ENCODE peak calls at places on chromosomes 3 and 15, in four cellular contexts. One of them, this sample, is unnamed.

GRCh38 chr3:4524423-4524769 is 31.2 kb downstream of the ITPR1 start:
- DNase-seq in GM12878: no peak
- DNase-seq in K562: no peak
- DNase-seq in HepG2: peak
- DNase-seq in this sample: no peak

GRCh38 chr3:84959470-84960380 is 936 bp downstream of the CADM2 start:
- DNase-seq in GM12878: no peak
- DNase-seq in K562: no peak
- DNase-seq in HepG2: no peak
- DNase-seq in this sample: peak

GRCh38 chr3:108862865-108863798 is 40.5 kb downstream of the TRAT1 start:
- DNase-seq in GM12878: no peak
- DNase-seq in K562: no peak
- DNase-seq in HepG2: no peak
- DNase-seq in this sample: no peak

GRCh38 chr3:16820485-16820884 is 64.3 kb upstream of the PLCL2 start:
- DNase-seq in GM12878: no peak
- DNase-seq in K562: no peak
- DNase-seq in HepG2: no peak
- DNase-seq in this sample: no peak

GRCh38 chr15:38540516-38540915 is 24.1 kb downstream of the RASGRP1 start:
- DNase-seq in GM12878: no peak
- DNase-seq in K562: no peak
- DNase-seq in HepG2: no peak
- DNase-seq in this sample: no peak

GRCh38 chr15:72785452-72786243 is 2.1 kb upstream of the ADPGK start:
- DNase-seq in GM12878: no peak
- DNase-seq in K562: no peak
- DNase-seq in HepG2: no peak
- DNase-seq in this sample: no peak

GRCh38 chr3:113174806-113175490 is 36.4 kb upstream of the BOC start:
- DNase-seq in GM12878: no peak
- DNase-seq in K562: no peak
- DNase-seq in HepG2: no peak
- DNase-seq in this sample: no peak

GRCh38 chr3:128413413-128414205 is 53.1 kb downstream of the DNAJB8 start:
- DNase-seq in GM12878: no peak
- DNase-seq in K562: peak
- DNase-seq in HepG2: no peak
- DNase-seq in this sample: no peak

DNA sequence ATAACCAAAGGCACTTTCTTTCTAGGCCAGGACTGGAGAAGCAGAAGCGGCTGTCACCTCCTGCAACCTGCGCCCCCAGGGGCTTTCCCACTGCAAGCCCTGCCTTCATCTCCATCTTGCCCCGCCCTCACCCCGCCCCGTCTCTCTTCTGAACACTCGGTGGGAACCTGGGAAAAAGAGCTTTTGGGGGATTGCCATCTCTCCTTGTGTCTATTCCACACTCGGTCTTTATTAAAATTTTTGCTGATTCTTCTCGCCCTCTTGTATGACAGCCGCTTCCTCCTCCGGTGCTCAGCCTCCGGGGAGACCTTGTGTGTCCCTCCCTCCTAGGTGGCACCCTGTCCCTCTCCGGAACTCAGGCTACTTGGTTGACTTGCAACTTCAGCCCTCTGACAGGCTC is 41.9 kb upstream of the SPESP1 start:
- DNase-seq in GM12878: no peak
- DNase-seq in K562: no peak
- DNase-seq in HepG2: no peak
- DNase-seq in this sample: no peak
- TF ChIP-seq TARDBP in GM12878: no peak
- TF ChIP-seq TARDBP in K562: no peak
- TF ChIP-seq TARDBP in HepG2: no peak
- TF ChIP-seq TARDBP in this sample: no peak

GRCh38 chr15:60326824-60327654 is 70.7 kb downstream of the ANXA2 start:
- DNase-seq in GM12878: no peak
- DNase-seq in K562: peak
- DNase-seq in HepG2: peak
- DNase-seq in this sample: no peak
- TF ChIP-seq TARDBP in GM12878: no peak
- TF ChIP-seq TARDBP in K562: no peak
- TF ChIP-seq TARDBP in HepG2: no peak
- TF ChIP-seq TARDBP in this sample: no peak

DNA sequence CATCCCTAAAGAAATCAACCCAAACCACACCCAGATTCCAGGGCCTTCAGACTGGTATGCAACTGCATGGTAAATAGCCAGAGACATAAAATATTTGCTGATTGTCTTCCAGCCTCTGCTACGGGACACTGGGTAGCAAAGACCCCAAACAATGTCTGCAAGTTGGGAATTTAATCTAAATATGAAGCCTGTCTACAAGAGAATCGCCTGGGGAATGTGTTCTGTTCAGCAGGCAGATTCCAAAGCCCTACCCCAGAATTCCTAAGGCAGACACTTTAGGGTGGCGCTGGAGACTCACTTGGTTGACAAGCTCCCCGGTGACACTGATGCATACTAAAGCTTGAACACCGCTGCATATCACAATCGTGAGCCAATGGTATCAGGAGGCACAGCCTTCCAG is 684.2 kb downstream of the NTRK3 start:
- DNase-seq in GM12878: no peak
- DNase-seq in K562: no peak
- DNase-seq in HepG2: no peak
- DNase-seq in this sample: no peak
- TF ChIP-seq TARDBP in GM12878: no peak
- TF ChIP-seq TARDBP in K562: no peak
- TF ChIP-seq TARDBP in HepG2: no peak
- TF ChIP-seq TARDBP in this sample: no peak

DNA sequence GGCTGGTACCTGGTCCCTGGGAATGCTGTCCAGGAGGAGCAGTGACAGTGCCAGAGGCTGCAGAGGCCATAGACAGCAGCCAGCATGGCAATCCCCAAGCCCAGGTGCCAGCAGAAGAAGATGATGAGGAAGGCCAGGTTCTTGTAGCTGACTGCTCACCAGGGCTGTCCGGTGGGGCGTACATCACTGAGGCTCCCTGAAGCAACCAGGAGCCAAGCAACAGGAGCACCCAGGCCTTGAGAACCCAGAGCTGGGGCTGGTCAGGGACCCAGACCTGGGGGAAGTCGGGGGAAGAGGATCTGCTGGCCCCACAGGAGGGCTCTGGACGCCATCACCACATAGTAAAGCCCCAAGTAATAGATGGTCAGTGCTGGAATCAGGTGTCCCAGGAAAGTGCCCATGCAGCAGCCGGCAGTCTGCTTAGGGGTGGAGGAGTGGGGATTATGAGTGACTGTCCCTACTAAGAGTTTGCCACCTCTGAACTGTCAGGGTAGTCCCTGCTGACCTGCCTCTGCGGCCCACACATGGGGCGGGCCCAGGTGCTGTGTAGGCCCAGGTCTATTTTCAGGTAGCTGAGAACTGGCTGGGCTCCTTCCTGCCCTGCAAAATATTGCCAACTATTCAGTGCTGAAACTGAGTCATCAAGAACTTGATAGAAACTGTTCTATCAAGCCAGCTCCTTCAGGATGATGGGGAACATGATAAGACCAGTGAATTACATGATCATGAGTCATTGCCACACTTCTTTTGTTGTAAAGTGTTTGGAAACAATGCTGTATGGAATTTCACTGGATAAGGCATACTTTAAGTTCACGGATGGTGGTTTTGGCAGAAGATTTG is 68.7 kb downstream of the CHRD start:
- DNase-seq in GM12878: no peak
- DNase-seq in K562: no peak
- DNase-seq in HepG2: no peak
- DNase-seq in this sample: no peak
- TF ChIP-seq TARDBP in GM12878: no peak
- TF ChIP-seq TARDBP in K562: no peak
- TF ChIP-seq TARDBP in HepG2: no peak
- TF ChIP-seq TARDBP in this sample: no peak

DNA sequence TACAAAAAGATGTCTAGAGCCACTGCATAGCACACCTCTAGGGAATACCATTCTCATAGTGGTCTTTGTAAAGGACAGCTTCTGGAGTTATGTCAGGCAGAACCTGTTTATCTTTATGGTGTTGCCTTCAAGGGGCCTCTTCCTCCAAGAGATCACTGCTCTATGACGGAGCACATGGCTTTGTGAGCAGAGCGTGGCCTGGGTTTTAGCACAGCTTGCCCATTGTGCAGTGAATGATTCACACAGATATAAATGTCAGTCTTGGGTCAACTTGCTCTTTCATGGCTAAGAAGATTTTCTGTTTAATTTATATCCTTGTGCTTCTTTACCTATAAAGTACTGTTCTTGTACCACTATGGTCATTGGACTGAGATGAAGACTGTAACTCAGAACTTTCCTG is 41.5 kb upstream of the RBMS3 start:
- DNase-seq in GM12878: no peak
- DNase-seq in K562: no peak
- DNase-seq in HepG2: no peak
- DNase-seq in this sample: no peak
- TF ChIP-seq TARDBP in GM12878: no peak
- TF ChIP-seq TARDBP in K562: no peak
- TF ChIP-seq TARDBP in HepG2: no peak
- TF ChIP-seq TARDBP in this sample: no peak

GRCh38 chr15:94910166-94910565 is 678.8 kb downstream of the MCTP2 start:
- DNase-seq in GM12878: no peak
- DNase-seq in K562: no peak
- DNase-seq in HepG2: no peak
- DNase-seq in this sample: no peak
- TF ChIP-seq TARDBP in GM12878: no peak
- TF ChIP-seq TARDBP in K562: no peak
- TF ChIP-seq TARDBP in HepG2: no peak
- TF ChIP-seq TARDBP in this sample: no peak

GRCh38 chr3:187850256-187851010 is 105.2 kb upstream of the BCL6 start:
- DNase-seq in GM12878: no peak
- DNase-seq in K562: no peak
- DNase-seq in HepG2: peak
- DNase-seq in this sample: no peak
- TF ChIP-seq TARDBP in GM12878: no peak
- TF ChIP-seq TARDBP in K562: no peak
- TF ChIP-seq TARDBP in HepG2: no peak
- TF ChIP-seq TARDBP in this sample: no peak

DNA sequence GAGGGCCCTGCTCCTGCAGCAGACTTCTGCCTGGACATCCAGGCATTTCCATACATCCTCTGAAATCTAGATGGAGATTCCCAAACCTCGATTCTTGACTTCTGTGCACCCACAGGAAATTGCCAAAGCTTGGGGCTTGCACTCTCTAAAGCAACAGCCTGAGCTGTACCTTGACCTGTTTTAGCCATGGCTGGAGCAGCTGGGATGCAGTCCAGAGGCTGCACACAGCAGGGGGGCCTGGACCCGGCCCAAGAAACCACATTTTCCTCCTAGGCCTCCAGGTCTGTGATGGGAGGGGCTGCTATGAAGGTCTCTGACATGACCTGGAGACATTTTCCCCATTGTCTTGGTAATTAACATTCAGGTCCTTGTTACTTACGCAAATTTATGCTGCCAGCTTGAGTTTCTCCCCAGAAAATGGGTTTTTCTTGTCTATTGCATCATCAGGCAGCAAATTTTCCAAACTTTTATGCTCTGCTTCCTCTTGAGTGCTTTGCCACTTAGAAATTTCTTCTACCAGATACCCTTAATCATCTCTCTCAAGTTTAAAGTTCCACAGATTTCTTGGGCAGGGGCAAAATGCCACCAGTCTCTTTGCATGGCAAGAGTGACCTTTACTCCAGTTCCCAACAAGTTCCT is 11.8 kb upstream of the MYO5A start:
- DNase-seq in GM12878: no peak
- DNase-seq in K562: no peak
- DNase-seq in HepG2: no peak
- DNase-seq in this sample: no peak
- TF ChIP-seq TARDBP in GM12878: no peak
- TF ChIP-seq TARDBP in K562: no peak
- TF ChIP-seq TARDBP in HepG2: no peak
- TF ChIP-seq TARDBP in this sample: no peak

GRCh38 chr3:35505181-35505580 is 134.1 kb upstream of the ARPP21 start:
- DNase-seq in GM12878: no peak
- DNase-seq in K562: no peak
- DNase-seq in HepG2: no peak
- DNase-seq in this sample: no peak
- TF ChIP-seq TARDBP in GM12878: no peak
- TF ChIP-seq TARDBP in K562: no peak
- TF ChIP-seq TARDBP in HepG2: no peak
- TF ChIP-seq TARDBP in this sample: no peak

This sample was measured in HEK293T.